ENCODE peak calls at places on chromosomes 16 and 17, in nine cellular contexts. P is activated CD8-positive, alpha-beta memory T cell treated with anti-CD3 and anti-CD28 coated beads for 4 hours; E is ELR; C is WERI-Rb-1; N is ovary; D is stimulated activated CD4-positive, alpha-beta T cell treated with anti-CD3 and anti-CD28 coated beads, Interleukin-2, amount 100 ng/mL, for 24 hours; K is activated CD4-positive, alpha-beta T cell treated with anti-CD3 and anti-CD28 coated beads for 24 hours; J is HAP-1; X is epithelial cell of esophagus. L is an unnamed sample.

GRCh38 chr17:50285941-50286340 is 11.7 kb downstream of the TMEM92 start:
- DNase-seq in P (no peak), E (no peak), C (no peak), N (no peak), D (no peak), K (no peak), J (no peak), X (no peak), L (no peak)

GRCh38 chr17:19357351-19358140 is 5.0 kb downstream of the B9D1 start:
- DNase-seq in P (no peak), E (no peak), C (peak; percentile 48), N (no peak), D (no peak), K (no peak), J (no peak), X (no peak), L (peak; percentile 42)

GRCh38 chr17:82978354-82978753 is 101.1 kb upstream of the METRNL start:
- DNase-seq in P (no peak), E (no peak), C (no peak), N (no peak), D (no peak), K (no peak), J (no peak), X (no peak), L (no peak)

GRCh38 chr16:89655062-89655643 is 2.4 kb downstream of the CHMP1A start:
- DNase-seq in P (no peak), E (no peak), C (no peak), N (no peak), D (no peak), K (no peak), J (no peak), X (no peak), L (no peak)

GRCh38 chr16:15946257-15947044 is 3.0 kb upstream of the ABCC1 start:
- DNase-seq in P (no peak), E (peak; percentile 79), C (no peak), N (no peak), D (no peak), K (no peak), J (peak; percentile 77), X (peak; percentile 94), L (no peak)

GRCh38 chr17:28071891-28072606 is 29.6 kb downstream of the NLK start:
- DNase-seq in P (no peak), E (no peak), C (no peak), N (no peak), D (no peak), K (no peak), J (no peak), X (no peak), L (no peak)

GRCh38 chr16:67284699-67285646 is 5.6 kb downstream of the PLEKHG4 start:
- DNase-seq in P (no peak), E (peak; percentile 53), C (peak; percentile 60), N (no peak), D (no peak), K (no peak), J (no peak), X (peak; percentile 47), L (no peak)

GRCh38 chr17:14301279-14301760 is 439 bp downstream of the HS3ST3B1 start:
- DNase-seq in P (no peak), E (no peak), C (no peak), N (no peak), D (peak; percentile 47), K (no peak), J (no peak), X (peak; percentile 34), L (no peak)

GRCh38 chr17:49443862-49444261 is 29.2 kb upstream of the PHB1 start:
- DNase-seq in P (no peak), E (peak; percentile 69), C (no peak), N (no peak), D (no peak), K (no peak), J (no peak), X (no peak), L (no peak)

GRCh38 chr16:82758406-82758805 is 131.6 kb downstream of the CDH13 start:
- DNase-seq in P (no peak), E (no peak), C (no peak), N (no peak), D (no peak), K (no peak), J (no peak), X (no peak), L (no peak)

GRCh38 chr16:22813946-22814325 is at the start of gene HS3ST2:
- DNase-seq in P (no peak), E (no peak), C (peak; percentile 70), N (no peak), D (peak; percentile 27), K (no peak), J (no peak), X (peak; percentile 80), L (no peak)

L was measured in sciatic nerve.